ENCODE peak calls at places on chromosome 21, in six cellular contexts. One of them, this sample, is unnamed.

GRCh38 chr21:46124926-46125845 is 27.3 kb downstream of the COL6A2 start:
- DNase-seq in A172: no peak
- DNase-seq in activated CD8-positive, alpha-beta memory T cell treated with anti-CD3 and anti-CD28 coated beads for 4 hours: no peak
- DNase-seq in stomach: peak; percentile 21
- DNase-seq in activated CD4-positive, CD25-positive, alpha-beta regulatory T cell treated with anti-CD3 and anti-CD28 coated beads, Interleukin-2, amount 50 U/mL, for 72 hours: peak; percentile 17
- DNase-seq in HFF-Myc: no peak
- DNase-seq in this sample: peak; percentile 6

GRCh38 chr21:27779604-27780003 is 812.7 kb upstream of the ADAMTS5 start:
- DNase-seq in activated CD4-positive, CD25-positive, alpha-beta regulatory T cell treated with anti-CD3 and anti-CD28 coated beads, Interleukin-2, amount 50 U/mL, for 72 hours: no peak
- DNase-seq in stomach: no peak
- DNase-seq in activated CD8-positive, alpha-beta memory T cell treated with anti-CD3 and anti-CD28 coated beads for 4 hours: no peak
- DNase-seq in HFF-Myc: no peak
- DNase-seq in A172: no peak
- DNase-seq in this sample: no peak

GRCh38 chr21:14491269-14491681 is 54.8 kb downstream of the SAMSN1 start:
- DNase-seq in HFF-Myc: no peak
- DNase-seq in stomach: no peak
- DNase-seq in activated CD8-positive, alpha-beta memory T cell treated with anti-CD3 and anti-CD28 coated beads for 4 hours: no peak
- DNase-seq in A172: no peak
- DNase-seq in activated CD4-positive, CD25-positive, alpha-beta regulatory T cell treated with anti-CD3 and anti-CD28 coated beads, Interleukin-2, amount 50 U/mL, for 72 hours: no peak
- DNase-seq in this sample: no peak

GRCh38 chr21:27734146-27734545 is 767.3 kb upstream of the ADAMTS5 start:
- DNase-seq in HFF-Myc: peak; percentile 19
- DNase-seq in stomach: no peak
- DNase-seq in activated CD4-positive, CD25-positive, alpha-beta regulatory T cell treated with anti-CD3 and anti-CD28 coated beads, Interleukin-2, amount 50 U/mL, for 72 hours: no peak
- DNase-seq in activated CD8-positive, alpha-beta memory T cell treated with anti-CD3 and anti-CD28 coated beads for 4 hours: no peak
- DNase-seq in A172: peak; percentile 35
- DNase-seq in this sample: no peak

GRCh38 chr21:42026072-42026415 is 15.9 kb upstream of the ZBTB21 start:
- DNase-seq in activated CD4-positive, CD25-positive, alpha-beta regulatory T cell treated with anti-CD3 and anti-CD28 coated beads, Interleukin-2, amount 50 U/mL, for 72 hours: no peak
- DNase-seq in stomach: no peak
- DNase-seq in A172: no peak
- DNase-seq in activated CD8-positive, alpha-beta memory T cell treated with anti-CD3 and anti-CD28 coated beads for 4 hours: no peak
- DNase-seq in HFF-Myc: no peak
- DNase-seq in this sample: no peak

GRCh38 chr21:38679531-38679930 is 126.2 kb upstream of the ETS2 start:
- DNase-seq in activated CD8-positive, alpha-beta memory T cell treated with anti-CD3 and anti-CD28 coated beads for 4 hours: no peak
- DNase-seq in A172: peak; percentile 94
- DNase-seq in HFF-Myc: peak; percentile 46
- DNase-seq in stomach: no peak
- DNase-seq in activated CD4-positive, CD25-positive, alpha-beta regulatory T cell treated with anti-CD3 and anti-CD28 coated beads, Interleukin-2, amount 50 U/mL, for 72 hours: no peak
- DNase-seq in this sample: no peak

GRCh38 chr21:45011911-45012660 is 62.3 kb upstream of the ADARB1 start:
- DNase-seq in A172: peak; percentile 99
- DNase-seq in activated CD8-positive, alpha-beta memory T cell treated with anti-CD3 and anti-CD28 coated beads for 4 hours: no peak
- DNase-seq in HFF-Myc: peak; percentile 35
- DNase-seq in activated CD4-positive, CD25-positive, alpha-beta regulatory T cell treated with anti-CD3 and anti-CD28 coated beads, Interleukin-2, amount 50 U/mL, for 72 hours: no peak
- DNase-seq in stomach: no peak
- DNase-seq in this sample: no peak

GRCh38 chr21:17461582-17461981 is 51.3 kb upstream of the CXADR start:
- DNase-seq in HFF-Myc: no peak
- DNase-seq in activated CD4-positive, CD25-positive, alpha-beta regulatory T cell treated with anti-CD3 and anti-CD28 coated beads, Interleukin-2, amount 50 U/mL, for 72 hours: no peak
- DNase-seq in activated CD8-positive, alpha-beta memory T cell treated with anti-CD3 and anti-CD28 coated beads for 4 hours: no peak
- DNase-seq in stomach: no peak
- DNase-seq in A172: no peak
- DNase-seq in this sample: peak; percentile 23

GRCh38 chr21:38948377-38948776 is 142.6 kb downstream of the ETS2 start:
- DNase-seq in A172: no peak
- DNase-seq in stomach: no peak
- DNase-seq in activated CD4-positive, CD25-positive, alpha-beta regulatory T cell treated with anti-CD3 and anti-CD28 coated beads, Interleukin-2, amount 50 U/mL, for 72 hours: no peak
- DNase-seq in HFF-Myc: no peak
- DNase-seq in activated CD8-positive, alpha-beta memory T cell treated with anti-CD3 and anti-CD28 coated beads for 4 hours: no peak
- DNase-seq in this sample: no peak

GRCh38 chr21:29649370-29649963 is 290.3 kb downstream of the GRIK1 start:
- DNase-seq in stomach: no peak
- DNase-seq in A172: no peak
- DNase-seq in activated CD4-positive, CD25-positive, alpha-beta regulatory T cell treated with anti-CD3 and anti-CD28 coated beads, Interleukin-2, amount 50 U/mL, for 72 hours: no peak
- DNase-seq in HFF-Myc: no peak
- DNase-seq in activated CD8-positive, alpha-beta memory T cell treated with anti-CD3 and anti-CD28 coated beads for 4 hours: no peak
- DNase-seq in this sample: no peak

GRCh38 chr21:34536311-34536710 is 24.3 kb upstream of the KCNE1 start:
- DNase-seq in A172: no peak
- DNase-seq in activated CD8-positive, alpha-beta memory T cell treated with anti-CD3 and anti-CD28 coated beads for 4 hours: no peak
- DNase-seq in stomach: no peak
- DNase-seq in HFF-Myc: no peak
- DNase-seq in activated CD4-positive, CD25-positive, alpha-beta regulatory T cell treated with anti-CD3 and anti-CD28 coated beads, Interleukin-2, amount 50 U/mL, for 72 hours: no peak
- DNase-seq in this sample: no peak

GRCh38 chr21:16069713-16070112 is 339.9 kb downstream of the USP25 start:
- DNase-seq in A172: no peak
- DNase-seq in activated CD8-positive, alpha-beta memory T cell treated with anti-CD3 and anti-CD28 coated beads for 4 hours: no peak
- DNase-seq in HFF-Myc: no peak
- DNase-seq in activated CD4-positive, CD25-positive, alpha-beta regulatory T cell treated with anti-CD3 and anti-CD28 coated beads, Interleukin-2, amount 50 U/mL, for 72 hours: no peak
- DNase-seq in stomach: no peak
- DNase-seq in this sample: no peak